ENCODE peak calls at places on chromosomes 6 and 20, in eight cellular contexts. X is coronary artery, Q is psoas muscle, N is stromal cell of bone marrow, Y is posterior vena cava, R is T-helper 9 cell, G is NCI-H1417, I is AG09319. P is an unnamed sample.

GRCh38 chr6:155778336-155778735 is 322.7 kb upstream of the NOX3 start:
- DNase-seq in X (no peak), Q (no peak), N (no peak), Y (no peak), R (no peak), G (no peak), I (no peak), P (no peak)

GRCh38 chr20:60210779-60211617 is 252.8 kb downstream of the CDH26 start:
- DNase-seq in X (no peak), Q (peak), N (peak), Y (peak), R (peak), G (peak), I (peak), P (peak)

GRCh38 chr6:130955755-130956154 is 107.3 kb downstream of the EPB41L2 start:
- DNase-seq in X (no peak), Q (no peak), N (no peak), Y (no peak), R (no peak), G (peak), I (no peak), P (no peak)

GRCh38 chr6:31952140-31952805 is 6.4 kb downstream of the CFB start:
- DNase-seq in X (peak), Q (peak), N (peak), Y (no peak), R (no peak), G (peak), I (peak), P (peak)

GRCh38 chr20:50039706-50040431 is 57.1 kb downstream of the SNAI1 start:
- DNase-seq in X (no peak), Q (no peak), N (no peak), Y (no peak), R (no peak), G (no peak), I (no peak), P (no peak)

GRCh38 chr6:132489376-132489775 is 23.5 kb downstream of the STX7 start:
- DNase-seq in X (no peak), Q (no peak), N (no peak), Y (no peak), R (no peak), G (no peak), I (no peak), P (no peak)

GRCh38 chr20:39049148-39049547 is 87.0 kb downstream of the DHX35 start:
- DNase-seq in X (no peak), Q (no peak), N (no peak), Y (no peak), R (no peak), G (peak), I (no peak), P (no peak)

GRCh38 chr6:31396422-31397152 is 6.8 kb upstream of the MICA start:
- DNase-seq in X (no peak), Q (peak), N (no peak), Y (peak), R (peak), G (peak), I (peak), P (peak)

GRCh38 chr6:34132486-34133185 is 13.3 kb downstream of the GRM4 start:
- DNase-seq in X (no peak), Q (no peak), N (no peak), Y (no peak), R (no peak), G (no peak), I (no peak), P (no peak)

GRCh38 chr20:10651227-10651990 is 22.4 kb downstream of the JAG1 start:
- DNase-seq in X (no peak), Q (no peak), N (no peak), Y (no peak), R (no peak), G (no peak), I (no peak), P (no peak)

GRCh38 chr6:2790588-2790987 is 25.4 kb downstream of the WRNIP1 start:
- DNase-seq in X (no peak), Q (no peak), N (no peak), Y (no peak), R (no peak), G (no peak), I (no peak), P (no peak)

GRCh38 chr20:46021361-46022359 is 7.4 kb upstream of the SLC12A5 start:
- DNase-seq in X (no peak), Q (peak), N (no peak), Y (peak), R (peak), G (peak), I (no peak), P (peak)